ENCODE peak calls at places on chromosomes 4 and X, in four cellular contexts. K, W, C and I are unnamed samples.
A peak's percentile ranks its signal among the peaks of the same experiment; 100 is the strongest.

GRCh38 chrX:107716816-107717700 is 58.5 kb downstream of the TSC22D3 start:
- DNase-seq in C (peak; percentile 64), W (no peak), K (no peak), I (peak; percentile 46)

GRCh38 chrX:10722804-10723364 is 102.5 kb upstream of the MID1 start:
- DNase-seq in K (no peak), C (no peak), W (peak; percentile 57), I (peak; percentile 10)

GRCh38 chr4:118345813-118346212 is 7.0 kb downstream of the PRSS12 start:
- DNase-seq in W (no peak), C (no peak), K (no peak), I (no peak)

GRCh38 chr4:109703664-109704351 is 563 bp upstream of the CASP6 start:
- DNase-seq in C (peak; percentile 8), K (no peak), W (no peak), I (no peak)

GRCh38 chrX:103423955-103424640 is 47.8 kb downstream of the BEX3 start:
- DNase-seq in C (no peak), W (no peak), K (no peak), I (no peak)

GRCh38 chrX:13747836-13748235 is 13.3 kb downstream of the OFD1 start:
- DNase-seq in K (no peak), W (peak; percentile 10), C (no peak), I (peak; percentile 37)

GRCh38 chr4:116796022-116796421 is 289.4 kb downstream of the TRAM1L1 start:
- DNase-seq in W (no peak), C (no peak), K (peak; percentile 9), I (no peak)

GRCh38 chrX:100449696-100450606 is 39.9 kb upstream of the PCDH19 start:
- DNase-seq in C (no peak), W (no peak), K (no peak), I (no peak)

GRCh38 chr4:169956441-169956840 is 69.8 kb downstream of the MFAP3L start:
- DNase-seq in C (no peak), W (no peak), K (no peak), I (no peak)

GRCh38 chr4:158008551-158009218 is 164.1 kb downstream of the GASK1B start:
- DNase-seq in W (no peak), K (no peak), C (no peak), I (no peak)

GRCh38 chr4:157075811-157076577 is at the start of gene GLRB:
- DNase-seq in C (no peak), K (no peak), W (no peak), I (no peak)

GRCh38 chr4:2831611-2832308 is 11.9 kb upstream of the ADD1 start:
- DNase-seq in K (no peak), C (no peak), W (no peak), I (no peak)

GRCh38 chr4:47835489-47835888 is 2.4 kb downstream of the CORIN start:
- DNase-seq in W (no peak), C (no peak), K (no peak), I (no peak)

GRCh38 chr4:1569461-1570151 is 114.5 kb downstream of the FAM53A start:
- DNase-seq in C (no peak), W (no peak), K (no peak), I (no peak)

GRCh38 chrX:40169193-40170086 is 71.7 kb upstream of the BCOR start:
- DNase-seq in C (no peak), K (peak; percentile 75), W (peak; percentile 58), I (peak; percentile 78)

GRCh38 chr4:154626793-154627484 is 14.5 kb upstream of the FGG start:
- DNase-seq in C (no peak), W (peak; percentile 63), K (peak; percentile 62), I (peak; percentile 63)

GRCh38 chr4:61201562-61202099 is 1.5 kb downstream of the ADGRL3 start:
- DNase-seq in W (no peak), K (no peak), C (no peak), I (no peak)

GRCh38 chrX:9197231-9197630 is 163.3 kb upstream of the FAM9B start:
- DNase-seq in K (no peak), C (no peak), W (no peak), I (no peak)

GRCh38 chr4:15677507-15677988 is 4.1 kb upstream of the FAM200B start:
- DNase-seq in K (no peak), W (no peak), C (no peak), I (peak; percentile 82)

GRCh38 chr4:35673137-35673536 is 571.2 kb downstream of the ARAP2 start:
- DNase-seq in C (no peak), W (no peak), K (no peak), I (no peak)

GRCh38 chr4:124803641-124804040 is 91.1 kb upstream of the ANKRD50 start:
- DNase-seq in K (no peak), C (no peak), W (no peak), I (no peak)

GRCh38 chrX:79170632-79171031 is 26.1 kb downstream of the GPR174 start:
- DNase-seq in K (no peak), W (no peak), C (no peak), I (no peak)

GRCh38 chr4:140243345-140243753 is 89.4 kb upstream of the MAML3 start:
- DNase-seq in K (no peak), W (no peak), C (peak; percentile 26), I (no peak)

GRCh38 chr4:57205580-57205979 is 95.4 kb upstream of the IGFBP7 start:
- DNase-seq in C (no peak), W (no peak), K (no peak), I (no peak)

GRCh38 chrX:1491851-1492349 is 39.2 kb upstream of the ASMTL start:
- DNase-seq in W (peak; percentile 81), C (peak; percentile 87), K (no peak), I (peak; percentile 66)

GRCh38 chr4:163330828-163331628 is 1.4 kb downstream of the NPY1R start:
- DNase-seq in W (no peak), C (no peak), K (no peak), I (no peak)

GRCh38 chr4:163332526-163333405 is at the start of gene NPY1R:
- DNase-seq in C (peak; percentile 1), W (peak; percentile 49), K (peak; percentile 46), I (peak; percentile 34)

GRCh38 chr4:163335384-163335783 is 3.0 kb upstream of the NPY1R start:
- DNase-seq in K (no peak), C (no peak), W (no peak), I (no peak)

DNA sequence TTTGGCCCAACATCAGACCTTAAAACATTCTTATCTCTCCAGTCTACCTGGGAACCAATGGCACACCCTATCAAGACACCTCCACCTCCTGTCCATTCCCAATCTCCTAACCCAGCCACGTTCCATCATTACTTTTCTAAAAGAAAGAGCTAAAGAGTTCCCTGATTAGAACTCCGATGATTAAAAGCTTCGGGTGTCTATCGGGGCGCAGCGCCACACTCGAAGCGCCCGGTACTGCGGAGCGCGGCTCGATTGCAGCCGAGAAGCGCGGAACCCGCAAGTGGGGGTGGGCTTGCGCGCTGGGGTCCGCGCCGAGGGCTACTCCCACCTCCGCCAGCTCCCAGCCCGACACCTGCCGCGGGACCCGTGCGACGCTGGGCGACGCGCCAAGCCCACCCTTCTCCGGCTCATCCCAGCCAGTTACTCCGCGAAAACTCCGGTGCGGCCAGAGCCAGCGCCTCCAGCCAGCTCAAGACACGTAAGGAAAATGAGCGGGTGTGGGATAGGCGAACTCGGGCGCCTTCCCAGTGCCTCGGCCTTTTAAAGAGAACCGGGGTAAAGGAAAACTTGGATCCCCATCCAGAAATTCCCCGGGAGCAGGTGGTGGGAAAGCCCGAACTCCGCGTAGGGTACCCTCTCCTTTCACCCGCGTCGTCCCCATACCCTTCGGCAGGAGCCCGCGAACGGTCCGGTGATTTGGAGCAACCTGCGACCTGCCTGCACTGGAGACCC is 601 bp downstream of the NPY1R start:
- DNase-seq in W (no peak), C (no peak), K (no peak), I (no peak)
- TF ChIP-seq EGR1 in W (no peak), C (no peak), K (no peak), I (no peak)

GRCh38 chrX:121851033-121851432 is 803.6 kb downstream of the GLUD2 start:
- DNase-seq in C (no peak), K (no peak), W (no peak), I (no peak)

GRCh38 chrX:121853762-121854613 is 806.6 kb downstream of the GLUD2 start:
- DNase-seq in C (no peak), K (no peak), W (no peak), I (no peak)

GRCh38 chrX:121858867-121859647 is 811.6 kb downstream of the GLUD2 start:
- DNase-seq in C (no peak), K (no peak), W (no peak), I (no peak)

DNA sequence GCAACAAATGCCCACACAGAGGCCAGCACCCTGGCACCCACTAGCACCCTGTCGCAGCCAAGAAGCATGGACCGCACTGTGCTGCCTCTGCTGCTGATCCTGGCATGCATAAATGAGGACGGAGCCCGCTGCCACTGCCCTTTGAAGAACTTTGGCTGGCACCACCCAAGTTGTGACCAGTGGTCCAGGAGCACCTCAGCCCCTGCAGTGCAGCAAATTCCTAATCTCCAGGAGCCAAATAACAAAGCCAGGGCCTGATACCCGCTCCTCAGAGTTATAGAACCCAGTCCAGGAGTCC is 807.2 kb downstream of the GLUD2 start:
- DNase-seq in W (no peak), C (no peak), K (no peak), I (no peak)
- TF ChIP-seq YY1 in W (no peak), C (no peak), K (no peak), I (no peak)

GRCh38 chr4:40719008-40719623 is 30.6 kb upstream of the NSUN7 start:
- DNase-seq in W (no peak), C (peak; percentile 71), K (no peak), I (peak; percentile 61)
- TF ChIP-seq CEBPB in W (no peak), C (no peak), K (no peak), I (no peak)

GRCh38 chr4:87038837-87039715 is 104.3 kb downstream of the AFF1 start:
- DNase-seq in W (no peak), C (no peak), K (no peak), I (no peak)
- TF ChIP-seq EGR1 in W (no peak), C (no peak), K (no peak), I (no peak)

GRCh38 chr4:142404191-142404611 is 441.9 kb downstream of the INPP4B start:
- DNase-seq in K (no peak), W (no peak), C (no peak), I (peak; percentile 82)
- TF ChIP-seq YY1 in K (no peak), W (no peak), C (no peak), I (peak; percentile 52)

GRCh38 chrX:125205918-125206665 is 113.6 kb upstream of the TEX13C start:
- DNase-seq in K (no peak), W (no peak), C (no peak), I (no peak)
- TF ChIP-seq CEBPB in K (no peak), W (no peak), C (no peak), I (no peak)

GRCh38 chr4:87032884-87033533 is 98.2 kb downstream of the AFF1 start:
- DNase-seq in W (no peak), C (no peak), K (no peak), I (no peak)
- TF ChIP-seq EGR1 in W (no peak), C (no peak), K (no peak), I (no peak)

GRCh38 chrX:47746446-47746845 is 87.5 kb upstream of the UXT start:
- DNase-seq in K (no peak), C (no peak), W (no peak), I (no peak)
- TF ChIP-seq YY1 in K (no peak), C (no peak), W (no peak), I (no peak)

GRCh38 chrX:45992402-45993123 is 552.7 kb downstream of the ZNF674 start:
- DNase-seq in K (no peak), W (no peak), C (no peak), I (no peak)

DNA sequence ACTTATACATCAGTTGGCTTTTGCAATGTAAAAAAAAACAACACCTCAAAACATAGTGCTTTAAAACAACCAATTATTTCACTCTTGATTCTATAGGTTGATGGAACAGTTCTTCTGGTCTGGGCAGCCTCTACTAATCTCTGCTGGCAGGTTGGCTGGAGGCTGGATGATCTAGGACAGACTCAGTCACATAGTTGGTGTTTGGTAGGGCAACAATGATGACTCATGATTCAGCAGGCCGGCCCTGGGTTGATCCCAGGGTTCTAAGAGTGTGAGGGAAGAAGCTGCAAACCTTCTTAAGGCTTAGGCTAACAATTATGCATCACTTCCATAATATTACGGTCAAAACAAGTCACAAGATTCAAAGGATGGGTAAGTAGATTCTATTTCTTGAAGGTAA is 558.2 kb downstream of the ZNF674 start:
- DNase-seq in K (no peak), W (no peak), C (no peak), I (no peak)
- TF ChIP-seq CEBPB in K (no peak), W (no peak), C (no peak), I (no peak)